ENCODE peak calls at places on chromosomes 6 and 20, in four cellular contexts. A is GM12878, F is HepG2, Z is H1. C is an unnamed sample.

GRCh38 chr6:21595265-21595950 is 1.9 kb downstream of the SOX4 start:
- DNase-seq in Z (no peak), F (no peak), A (no peak), C (no peak)

GRCh38 chr6:4613381-4613780 is 162.8 kb upstream of the CDYL start:
- DNase-seq in F (no peak), Z (no peak), A (no peak), C (no peak)

GRCh38 chr6:142846883-142847287 is 98.1 kb downstream of the HIVEP2 start:
- DNase-seq in Z (no peak), A (no peak), F (peak; percentile 75), C (no peak)

GRCh38 chr6:134373966-134374365 is 56.1 kb upstream of the SGK1 start:
- DNase-seq in Z (no peak), F (no peak), A (no peak), C (no peak)

GRCh38 chr20:47276856-47277541 is 79.5 kb downstream of the ZMYND8 start:
- DNase-seq in Z (no peak), A (no peak), F (no peak), C (no peak)

GRCh38 chr6:114747995-114748625 is 405.3 kb upstream of the HS3ST5 start:
- DNase-seq in A (no peak), Z (no peak), F (peak; percentile 21), C (peak; percentile 2)

GRCh38 chr6:160043784-160044183 is 74.9 kb downstream of the IGF2R start:
- DNase-seq in A (no peak), Z (no peak), F (no peak), C (no peak)

GRCh38 chr6:167807200-167807599 is 19.5 kb upstream of the AFDN start:
- DNase-seq in A (no peak), F (no peak), Z (no peak), C (no peak)

GRCh38 chr6:3286641-3287171 is 28.0 kb downstream of the PSMG4 start:
- DNase-seq in A (no peak), F (no peak), Z (no peak), C (no peak)

GRCh38 chr6:125792172-125792571 is 1.4 kb downstream of the NCOA7 start:
- DNase-seq in A (no peak), Z (no peak), F (no peak), C (no peak)

GRCh38 chr20:56111951-56112730 is 106.8 kb upstream of the CBLN4 start:
- DNase-seq in Z (no peak), F (no peak), A (no peak), C (no peak)

GRCh38 chr20:46202758-46203509 is 84.8 kb downstream of the CD40 start:
- DNase-seq in F (no peak), Z (no peak), A (no peak), C (no peak)

GRCh38 chr6:36783603-36784378 is 55.5 kb downstream of the CPNE5 start:
- DNase-seq in Z (no peak), F (no peak), A (no peak), C (no peak)

GRCh38 chr20:19888269-19888669 is 128.9 kb upstream of the NAA20 start:
- DNase-seq in F (no peak), Z (no peak), A (no peak), C (no peak)

GRCh38 chr6:16828058-16828457 is 66.8 kb upstream of the ATXN1 start:
- DNase-seq in A (no peak), Z (no peak), F (no peak), C (no peak)

GRCh38 chr20:47476452-47476851 is 25.2 kb upstream of the NCOA3 start:
- DNase-seq in F (no peak), Z (no peak), A (no peak), C (no peak)

GRCh38 chr20:63234693-63235398 is 859 bp upstream of the BIRC7 start:
- DNase-seq in A (no peak), F (peak; percentile 60), Z (no peak), C (no peak)

GRCh38 chr6:16999486-17000436 is 102.1 kb upstream of the STMND1 start:
- DNase-seq in Z (no peak), F (no peak), A (no peak), C (no peak)

GRCh38 chr6:654136-654535 is 2.8 kb downstream of the HUS1B start:
- DNase-seq in F (no peak), Z (no peak), A (no peak), C (no peak)

GRCh38 chr6:36758516-36759176 is 61.0 kb downstream of the RAB44 start:
- DNase-seq in A (no peak), Z (no peak), F (no peak), C (no peak)

GRCh38 chr6:17291778-17292177 is 10.6 kb downstream of the RBM24 start:
- DNase-seq in Z (no peak), F (no peak), A (no peak), C (no peak)

GRCh38 chr6:52077180-52077884 is 10.1 kb downstream of the PKHD1 start:
- DNase-seq in Z (peak; percentile 59), F (no peak), A (no peak), C (peak; percentile 75)

GRCh38 chr6:159969921-159970320 is 1.0 kb downstream of the IGF2R start:
- DNase-seq in A (no peak), Z (no peak), F (peak; percentile 92), C (no peak)

GRCh38 chr6:141744194-141744925 is 388.4 kb upstream of the GJE1 start:
- DNase-seq in F (no peak), A (no peak), Z (no peak), C (no peak)

GRCh38 chr6:83221886-83222479 is 28.8 kb downstream of the RWDD2A start:
- DNase-seq in A (no peak), F (peak; percentile 34), Z (no peak), C (peak; percentile 6)

GRCh38 chr20:16940701-16941100 is 192.5 kb downstream of the OTOR start:
- DNase-seq in A (no peak), Z (no peak), F (no peak), C (peak; percentile 13)

GRCh38 chr6:127080081-127080480 is 38.4 kb upstream of the RSPO3 start:
- DNase-seq in A (no peak), Z (no peak), F (no peak), C (no peak)

GRCh38 chr20:50540620-50541605 is 30.7 kb downstream of the PTPN1 start:
- DNase-seq in A (no peak), Z (no peak), F (peak; percentile 18), C (no peak)

GRCh38 chr20:64011366-64011779 is 24.6 kb upstream of the C20orf204 start:
- DNase-seq in Z (no peak), F (no peak), A (no peak), C (no peak)

DNA sequence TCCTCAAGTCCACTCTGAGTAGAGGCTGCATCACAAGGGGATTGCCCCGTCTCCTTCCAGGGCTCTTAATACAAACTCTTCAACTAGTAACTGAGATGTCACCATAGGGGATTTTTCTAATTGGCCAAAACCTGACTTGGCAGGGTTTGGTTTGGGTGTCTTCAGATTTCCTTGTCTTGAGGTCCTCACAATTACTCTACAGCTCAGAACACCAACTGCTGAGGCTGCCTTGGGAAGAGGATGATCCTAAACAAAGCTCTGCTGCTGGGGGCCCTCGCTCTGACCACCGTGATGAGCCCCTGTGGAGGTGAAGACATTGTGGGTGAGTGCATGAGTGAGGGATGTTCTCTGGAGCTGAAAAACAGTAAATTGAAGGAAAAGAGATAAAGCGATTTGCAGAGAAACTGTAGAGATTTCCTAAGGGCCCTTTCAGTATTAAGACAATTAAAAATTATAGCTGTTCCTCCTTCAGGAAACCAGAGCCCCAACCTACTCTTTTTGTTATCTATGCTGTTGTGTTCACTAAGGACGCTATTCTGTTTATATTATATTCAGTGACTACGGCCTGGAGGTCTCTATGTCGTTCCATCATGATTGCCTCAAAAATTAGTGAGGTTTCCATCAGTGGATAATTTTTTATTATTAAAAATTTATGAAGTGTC is at the start of gene HLA-DQA1:
- DNase-seq in A (peak; percentile 91), Z (no peak), F (no peak), C (no peak)
- TF ChIP-seq SUZ12 in A (no peak), Z (no peak), F (no peak), C (no peak)

GRCh38 chr20:3808141-3808479 is 12.0 kb downstream of the CDC25B start:
- DNase-seq in Z (no peak), A (no peak), F (peak; percentile 61), C (no peak)
- H3K4me1 ChIP-seq in Z (peaks cover 14% of the 10 kb centered on the region), A (peaks cover 9% of the 10 kb centered on the region), F (peaks cover 62% of the 10 kb centered on the region), C (peaks cover 17% of the 10 kb centered on the region)

GRCh38 chr6:10962673-10963072 is 75.8 kb downstream of the SYCP2L start:
- DNase-seq in A (no peak), F (no peak), Z (no peak), C (no peak)
- TF ChIP-seq YY1 in A (no peak), F (no peak), Z (no peak), C (no peak)

DNA sequence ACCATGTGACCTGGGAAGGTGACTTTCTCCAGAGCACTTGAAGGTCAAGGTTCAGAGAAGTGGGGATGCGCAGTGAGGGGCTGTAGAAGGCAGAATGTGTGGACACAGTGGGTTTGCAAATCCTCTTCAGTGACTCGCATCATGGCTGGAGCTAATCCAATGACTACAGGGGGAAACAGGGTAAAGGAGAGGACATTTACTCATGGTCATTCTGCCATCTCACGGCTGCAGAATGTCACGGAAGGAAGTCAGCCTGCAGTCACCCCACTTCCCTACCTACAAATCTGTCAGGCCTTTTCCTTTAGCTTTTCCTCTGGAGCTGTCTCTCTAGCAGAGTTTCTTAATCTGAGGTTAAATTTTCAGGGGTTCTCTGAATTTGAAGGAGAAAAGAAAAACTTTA is 337.6 kb downstream of the CDC5L start:
- DNase-seq in Z (no peak), A (no peak), F (no peak), C (no peak)
- TF ChIP-seq SUZ12 in Z (no peak), A (no peak), F (no peak), C (no peak)

C was measured in NT2/D1.